ENCODE peak calls at places on chromosomes 11 and 22, in four cellular contexts. X is HT1080, F is heart right ventricle, M is anterior cingulate cortex. N is an unnamed sample.

GRCh38 chr11:132448334-132448995 is 1078.0 kb downstream of the NTM start:
- DNase-seq in M (no peak), F (no peak), X (peak), N (no peak)

GRCh38 chr11:61021661-61022212 is 50.3 kb downstream of the CD6 start:
- DNase-seq in M (no peak), X (no peak), F (no peak), N (no peak)

GRCh38 chr11:69834811-69835800 is 15.9 kb upstream of the FGF3 start:
- DNase-seq in M (no peak), F (no peak), X (no peak), N (no peak)

GRCh38 chr11:76637491-76638266 is 32.9 kb downstream of the LRRC32 start:
- DNase-seq in M (no peak), F (peak), X (no peak), N (no peak)

GRCh38 chr22:21694795-21695431 is 29.1 kb downstream of the PPIL2 start:
- DNase-seq in F (no peak), X (no peak), M (no peak), N (no peak)

GRCh38 chr22:23522642-23523251 is 57.3 kb downstream of the IGLL1 start:
- DNase-seq in X (no peak), M (no peak), F (peak), N (no peak)

GRCh38 chr22:31346733-31347250 is 646 bp upstream of the PATZ1 start:
- DNase-seq in M (peak), X (no peak), F (peak), N (no peak)

GRCh38 chr22:40035351-40035750 is 40.6 kb downstream of the FAM83F start:
- DNase-seq in M (no peak), F (no peak), X (no peak), N (no peak)

GRCh38 chr11:78564037-78564888 is 10.4 kb downstream of the NARS2 start:
- DNase-seq in M (no peak), F (peak), X (peak), N (peak)

GRCh38 chr11:60301178-60301577 is 20.7 kb downstream of the MS4A4A start:
- DNase-seq in M (no peak), F (no peak), X (no peak), N (no peak)

GRCh38 chr11:65468874-65469333 is 29.9 kb upstream of the MALAT1 start:
- DNase-seq in F (peak), X (peak), M (no peak), N (no peak)

GRCh38 chr11:11451501-11452005 is 98.5 kb upstream of the CSNK2A3 start:
- DNase-seq in X (peak), M (no peak), F (no peak), N (no peak)

GRCh38 chr11:71153005-71153395 is 99.4 kb downstream of the SHANK2 start:
- DNase-seq in M (no peak), X (no peak), F (no peak), N (no peak)

GRCh38 chr22:26547426-26547825 is 35.2 kb upstream of the TFIP11 start:
- DNase-seq in M (no peak), X (peak), F (no peak), N (no peak)

GRCh38 chr11:60899021-60899936 is 7.1 kb downstream of the PRPF19 start:
- DNase-seq in M (no peak), X (peak), F (no peak), N (no peak)

GRCh38 chr22:43894122-43894521 is 2.3 kb upstream of the PNPLA5 start:
- DNase-seq in M (no peak), X (no peak), F (no peak), N (no peak)

GRCh38 chr11:409008-409599 is 5.7 kb downstream of the SIGIRR start:
- DNase-seq in M (no peak), F (no peak), X (no peak), N (no peak)

GRCh38 chr11:75673977-75674582 is 5.2 kb upstream of the MAP6 start:
- DNase-seq in M (no peak), X (peak), F (no peak), N (no peak)

GRCh38 chr11:1194977-1195689 is 27.7 kb upstream of the MUC5B start:
- DNase-seq in F (no peak), X (no peak), M (no peak), N (no peak)

GRCh38 chr11:17063171-17064002 is 14.1 kb downstream of the RPS13 start:
- DNase-seq in F (peak), M (peak), X (peak), N (peak)

GRCh38 chr22:46563381-46564083 is 26.1 kb upstream of the CELSR1 start:
- DNase-seq in F (peak), M (no peak), X (peak), N (no peak)

GRCh38 chr11:126152586-126152985 is 58.9 kb downstream of the RPUSD4 start:
- DNase-seq in F (no peak), M (no peak), X (no peak), N (no peak)

GRCh38 chr22:49427941-49428340 is 399.7 kb downstream of the BRD1 start:
- DNase-seq in F (no peak), M (no peak), X (no peak), N (no peak)

GRCh38 chr11:63907063-63907462 is 9.9 kb downstream of the RCOR2 start:
- DNase-seq in F (no peak), M (no peak), X (no peak), N (no peak)

N was measured in putamen.